ENCODE peak calls at places on chromosomes 4 and X, in five cellular contexts. Q is cardiac muscle cell, H is thoracic aorta, J is psoas muscle, G is breast epithelium. N is an unnamed sample.

GRCh38 chr4:139968831-139969230 is 185.2 kb downstream of the MAML3 start:
- DNase-seq in Q (no peak), H (no peak), J (no peak), G (no peak), N (no peak)

GRCh38 chr4:64520393-64520792 is 111.1 kb upstream of the TECRL start:
- DNase-seq in Q (no peak), H (no peak), J (no peak), G (no peak), N (no peak)

GRCh38 chrX:6448003-6448402 is 86.9 kb downstream of the VCX3A start:
- DNase-seq in Q (no peak), H (no peak), J (no peak), G (no peak), N (no peak)

GRCh38 chr4:76074468-76074867 is at the start of gene ART3:
- DNase-seq in Q (no peak), H (no peak), J (no peak), G (no peak), N (no peak)

GRCh38 chrX:10479508-10479907 is 140.9 kb downstream of the MID1 start:
- DNase-seq in Q (no peak), H (no peak), J (no peak), G (no peak), N (no peak)

GRCh38 chr4:10032625-10033024 is 11.3 kb upstream of the SLC2A9 start:
- DNase-seq in Q (peak), H (no peak), J (no peak), G (no peak), N (no peak)

GRCh38 chr4:77734928-77735327 is 84.2 kb downstream of the CNOT6L start:
- DNase-seq in Q (peak), H (no peak), J (no peak), G (no peak), N (peak)

GRCh38 chr4:52799813-52800212 is 48.6 kb upstream of the ERVMER34-1 start:
- DNase-seq in Q (no peak), H (no peak), J (no peak), G (no peak), N (no peak)

GRCh38 chr4:156949373-156949814 is 22.2 kb downstream of the PDGFC start:
- DNase-seq in Q (peak), H (no peak), J (no peak), G (no peak), N (no peak)

GRCh38 chr4:75940692-75941253 is at the start of gene NAAA:
- DNase-seq in Q (peak), H (peak), J (peak), G (peak), N (no peak)

GRCh38 chr4:184534511-184535391 is 60.4 kb upstream of the IRF2 start:
- DNase-seq in Q (peak), H (no peak), J (no peak), G (no peak), N (peak)

DNA sequence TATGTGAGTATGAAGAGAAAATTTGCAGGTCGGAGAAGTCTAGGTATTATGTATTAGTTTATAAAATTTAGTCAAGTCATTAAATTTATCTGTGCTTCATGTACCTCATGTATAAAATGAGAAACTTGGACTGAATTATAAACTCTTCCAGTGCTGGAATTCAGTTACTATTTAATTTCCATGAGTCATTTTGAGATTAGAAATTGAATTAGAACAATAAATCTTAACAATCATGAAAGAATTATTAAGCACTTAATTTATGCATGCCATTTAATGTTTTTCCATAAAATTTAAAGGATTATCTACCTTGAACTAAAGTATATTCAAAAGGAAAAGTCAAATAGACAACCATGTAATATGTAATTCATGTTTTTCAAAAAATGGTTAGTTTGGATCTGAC is 195.8 kb downstream of the MAD2L1 start:
- DNase-seq in Q (no peak), H (no peak), J (no peak), G (no peak), N (no peak)
- TF ChIP-seq CTCF in Q (no peak), H (no peak), J (no peak), G (no peak), N (no peak)

GRCh38 chr4:43512253-43512652 is 619.7 kb downstream of the GRXCR1 start:
- DNase-seq in Q (no peak), H (no peak), J (no peak), G (no peak), N (no peak)
- H3K4me3 ChIP-seq in Q (no peak), H (no peak), J (no peak), G (no peak), N (no peak)

GRCh38 chr4:4694812-4695211 is 153.0 kb upstream of the STX18 start:
- DNase-seq in Q (no peak), H (no peak), J (no peak), G (no peak), N (no peak)

GRCh38 chr4:4695497-4695896 is 153.6 kb upstream of the STX18 start:
- DNase-seq in Q (no peak), H (no peak), J (no peak), G (no peak), N (no peak)

GRCh38 chr4:4693258-4693657 is 151.4 kb upstream of the STX18 start:
- DNase-seq in Q (no peak), H (no peak), J (no peak), G (no peak), N (peak)

GRCh38 chr4:4693755-4694295 is 152.0 kb upstream of the STX18 start:
- DNase-seq in Q (no peak), H (no peak), J (no peak), G (no peak), N (no peak)

GRCh38 chr4:4694296-4694772 is 152.5 kb upstream of the STX18 start:
- DNase-seq in Q (peak), H (no peak), J (no peak), G (no peak), N (no peak)
- TF ChIP-seq CTCF in Q (peak), H (no peak), J (no peak), G (no peak), N (peak)

DNA sequence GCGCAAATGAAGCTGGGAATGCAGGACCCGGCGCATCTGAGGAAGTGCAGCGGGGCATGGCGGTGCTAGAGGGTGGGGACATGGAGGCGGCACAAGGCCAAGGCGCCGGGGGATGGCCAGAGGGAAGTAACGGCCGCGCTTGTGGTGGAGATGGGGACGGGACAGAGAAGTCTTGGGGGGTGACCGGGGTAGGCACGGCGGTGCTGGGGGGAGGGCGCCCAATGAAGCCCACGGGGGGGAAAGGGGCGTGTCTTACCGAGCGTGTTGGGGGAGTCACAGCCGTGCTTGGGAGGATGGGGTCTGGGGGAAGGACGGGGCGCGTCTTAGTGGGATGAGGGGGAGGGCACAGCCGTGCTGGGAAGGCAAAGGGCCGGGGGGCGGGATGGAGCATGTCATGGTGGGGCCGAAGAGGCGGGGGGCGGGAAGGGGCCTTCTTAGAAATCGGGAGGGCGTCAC is 984 bp downstream of the ARSD start:
- DNase-seq in Q (peak), H (peak), J (peak), G (peak), N (no peak)
- H3K4me3 ChIP-seq in Q (peak), H (peak), J (peak), G (peak), N (no peak)

DNA sequence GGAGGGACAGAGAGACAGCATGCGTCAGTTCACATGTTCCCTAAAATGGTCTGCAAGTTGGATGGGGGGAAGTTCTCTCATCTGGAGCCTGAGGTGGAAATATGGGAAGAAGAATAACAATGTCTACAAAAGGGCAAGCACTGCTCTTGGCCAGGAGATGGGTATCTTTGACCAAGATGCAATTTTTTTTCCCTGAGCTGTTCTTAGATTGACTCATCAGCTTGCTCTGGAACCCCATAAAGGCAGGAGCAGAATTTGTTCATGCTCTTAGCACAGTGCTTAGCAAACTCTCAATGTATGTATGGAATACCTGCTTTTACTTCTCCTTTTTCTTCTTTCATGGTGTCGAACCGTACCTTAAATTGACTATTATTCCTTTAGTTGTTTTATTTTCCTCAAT is 90.5 kb upstream of the ZNF827 start:
- DNase-seq in Q (no peak), H (no peak), J (no peak), G (no peak), N (no peak)
- TF ChIP-seq CTCF in Q (no peak), H (no peak), J (no peak), G (no peak), N (peak)

GRCh38 chrX:143634701-143635442 is 1.0 kb downstream of the SLITRK4 start:
- DNase-seq in Q (peak), H (no peak), J (no peak), G (no peak), N (no peak)

GRCh38 chrX:143634373-143634685 is 1.6 kb downstream of the SLITRK4 start:
- DNase-seq in Q (no peak), H (no peak), J (peak), G (no peak), N (no peak)

GRCh38 chrX:143632625-143633387 is 3.1 kb downstream of the SLITRK4 start:
- DNase-seq in Q (peak), H (no peak), J (no peak), G (no peak), N (no peak)

GRCh38 chrX:143635915-143636314 is at the start of gene SLITRK4:
- DNase-seq in Q (peak), H (no peak), J (no peak), G (no peak), N (no peak)

GRCh38 chrX:143633530-143634372 is 2.1 kb downstream of the SLITRK4 start:
- DNase-seq in Q (peak), H (no peak), J (no peak), G (no peak), N (no peak)
- H3K4me3 ChIP-seq in Q (peak), H (peak), J (peak), G (peak), N (no peak)

GRCh38 chr4:36386691-36387090 is 105.3 kb downstream of the DTHD1 start:
- DNase-seq in Q (no peak), H (no peak), J (no peak), G (no peak), N (no peak)
- TF ChIP-seq CTCF in Q (no peak), H (no peak), J (no peak), G (no peak), N (peak)

DNA sequence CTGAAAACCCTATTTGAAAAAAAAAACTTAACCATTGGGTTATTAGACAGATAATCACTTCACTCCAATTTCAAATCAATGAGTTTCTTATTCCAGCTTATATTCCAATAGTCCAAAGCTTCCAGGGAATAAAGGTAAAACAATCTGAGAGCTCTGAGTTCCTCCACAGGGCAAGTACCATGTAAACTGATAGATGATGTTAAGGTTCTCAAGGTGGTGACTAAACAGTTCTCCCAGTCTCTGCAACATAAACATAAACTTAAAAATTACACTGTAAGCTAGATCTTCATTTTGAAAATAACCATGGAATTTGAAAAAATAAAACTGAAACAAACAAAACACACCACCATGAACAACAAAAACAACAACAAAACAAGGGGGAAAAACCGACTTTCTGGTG is 22.3 kb upstream of the CD38 start:
- DNase-seq in Q (no peak), H (no peak), J (no peak), G (no peak), N (no peak)
- H3K4me3 ChIP-seq in Q (no peak), H (no peak), J (no peak), G (no peak), N (no peak)

DNA sequence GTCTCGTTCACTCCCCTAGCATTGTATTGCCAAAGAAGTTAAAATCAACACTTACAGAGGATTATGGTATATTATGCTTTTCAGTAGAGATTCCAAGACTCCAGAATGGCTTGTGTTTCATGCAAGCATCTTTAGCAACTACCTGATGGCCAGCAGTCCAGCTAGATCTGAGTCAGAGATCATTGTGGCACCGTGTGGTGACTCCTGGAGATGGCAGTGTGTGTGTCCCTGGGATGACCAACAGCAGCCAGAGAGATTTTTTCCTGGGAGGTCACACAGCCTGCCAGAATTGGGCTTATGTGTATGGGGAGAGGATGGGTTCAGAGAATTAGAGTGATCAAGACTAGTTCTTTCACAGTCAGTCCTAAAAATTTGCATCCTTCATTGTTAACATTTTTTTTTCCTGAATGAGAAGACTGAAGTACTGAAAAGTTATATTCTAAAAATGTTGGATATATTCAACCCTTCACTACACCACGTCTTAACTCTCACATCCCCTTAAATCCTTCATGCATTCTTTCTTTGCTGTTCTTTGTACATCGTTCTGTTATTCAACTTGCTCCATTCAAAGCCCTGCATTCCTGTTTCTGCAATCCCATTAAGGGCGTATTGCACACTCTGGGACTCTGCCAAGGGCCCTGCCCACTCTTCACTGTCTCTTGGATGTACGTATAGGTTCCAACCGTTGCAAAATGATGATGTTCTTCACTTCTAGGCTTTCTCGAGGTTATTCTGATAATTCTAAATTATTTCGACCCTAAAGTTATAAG is 12.4 kb downstream of the TENM3 start:
- DNase-seq in Q (no peak), H (no peak), J (no peak), G (no peak), N (no peak)
- TF ChIP-seq CTCF in Q (no peak), H (no peak), J (no peak), G (no peak), N (no peak)

DNA sequence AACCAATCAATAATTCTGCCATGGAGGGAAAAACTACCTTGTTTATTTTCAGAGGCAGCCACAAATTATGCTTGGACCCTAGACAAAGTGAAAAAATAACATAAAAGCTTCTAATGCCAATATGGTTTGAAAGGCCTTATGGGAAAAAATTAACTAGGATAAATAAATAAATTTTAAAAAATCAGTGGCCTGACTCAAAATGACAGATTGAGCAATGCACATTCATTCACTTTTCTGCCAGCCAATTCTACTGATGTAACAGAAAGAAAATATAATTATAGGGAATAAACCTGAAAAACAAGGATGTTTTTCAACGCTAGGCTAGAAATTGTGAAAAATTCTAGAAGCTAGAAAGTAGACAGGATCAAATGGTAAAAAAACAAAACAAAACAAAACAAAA is 176.1 kb downstream of the SNCA start:
- DNase-seq in Q (peak), H (no peak), J (no peak), G (no peak), N (no peak)
- H3K4me3 ChIP-seq in Q (no peak), H (no peak), J (no peak), G (no peak), N (no peak)